ENCODE peak calls at places on chromosomes 6 and 20, in eight cellular contexts. G is heart left ventricle, O is bronchial epithelial cell, Q is fibroblast of the aortic adventitia, A is uterus, T is astrocyte, Z is choroid plexus epithelial cell, K is adrenal gland. X is an unnamed sample.

GRCh38 chr6:142722010-142722409 is 223.0 kb downstream of the HIVEP2 start:
- DNase-seq in G (no peak), K (no peak), T (no peak), A (no peak), Q (no peak), Z (no peak), O (no peak), X (no peak)

GRCh38 chr20:60219984-60220540 is 261.8 kb downstream of the CDH26 start:
- DNase-seq in A (no peak), K (no peak), Q (no peak), T (no peak), G (no peak), O (no peak), Z (no peak), X (peak; percentile 46)

GRCh38 chr6:54282186-54282585 is 26.1 kb upstream of the TINAG start:
- DNase-seq in O (peak; percentile 59), G (no peak), Q (peak; percentile 59), K (no peak), Z (peak; percentile 30), A (no peak), T (peak; percentile 86), X (peak; percentile 95)

GRCh38 chr20:24948939-24949679 is at the start of gene CST7:
- DNase-seq in Z (no peak), Q (no peak), A (no peak), O (no peak), T (peak; percentile 31), K (no peak), G (no peak), X (no peak)

GRCh38 chr6:151240861-151241642 is 1.3 kb downstream of the AKAP12 start:
- DNase-seq in T (peak; percentile 85), Z (peak; percentile 80), G (peak; percentile 43), Q (peak; percentile 85), K (peak; percentile 25), A (peak; percentile 62), O (peak; percentile 58), X (peak; percentile 67)

GRCh38 chr6:121523628-121524027 is 88.2 kb downstream of the GJA1 start:
- DNase-seq in O (no peak), G (no peak), K (no peak), A (no peak), T (peak; percentile 27), Z (peak; percentile 88), Q (peak; percentile 16), X (no peak)

GRCh38 chr6:20921533-20921932 is 387.3 kb downstream of the CDKAL1 start:
- DNase-seq in O (no peak), Z (no peak), A (no peak), Q (peak; percentile 89), G (no peak), K (no peak), T (peak; percentile 44), X (peak; percentile 76)

GRCh38 chr6:90940812-90941481 is 354.1 kb upstream of the MAP3K7 start:
- DNase-seq in G (no peak), A (no peak), K (no peak), T (peak; percentile 45), Z (peak; percentile 83), Q (peak; percentile 61), O (peak; percentile 81), X (peak; percentile 56)

GRCh38 chr6:33746036-33746600 is 587 bp downstream of the IP6K3 start:
- DNase-seq in K (no peak), O (peak; percentile 29), A (peak; percentile 81), T (peak; percentile 21), G (peak; percentile 70), Z (peak; percentile 76), Q (no peak), X (peak; percentile 54)

GRCh38 chr6:10535198-10535597 is 14.0 kb downstream of the GCNT2 start:
- DNase-seq in G (no peak), Q (no peak), K (no peak), A (no peak), T (no peak), O (no peak), Z (no peak), X (no peak)

GRCh38 chr6:112833546-112834215 is 486.6 kb downstream of the RFPL4B start:
- DNase-seq in T (peak; percentile 61), K (no peak), G (no peak), O (peak; percentile 5), Q (peak; percentile 36), Z (peak; percentile 36), A (no peak), X (no peak)

GRCh38 chr20:24419786-24420185 is 49.6 kb upstream of the SYNDIG1 start:
- DNase-seq in T (no peak), O (no peak), Q (no peak), G (no peak), A (no peak), K (no peak), Z (no peak), X (no peak)

GRCh38 chr20:45611054-45611453 is 18.5 kb upstream of the WFDC10A start:
- DNase-seq in A (no peak), Z (peak; percentile 77), T (peak; percentile 86), G (no peak), Q (peak; percentile 18), K (no peak), O (peak; percentile 93), X (peak; percentile 94)

GRCh38 chr6:108186226-108186625 is 20.4 kb downstream of the NR2E1 start:
- DNase-seq in G (no peak), O (peak; percentile 22), Q (no peak), K (no peak), T (no peak), A (no peak), Z (no peak), X (no peak)

GRCh38 chr20:62523473-62524203 is 47.8 kb upstream of the GATA5 start:
- DNase-seq in O (no peak), K (no peak), A (no peak), Q (no peak), Z (no peak), T (no peak), G (no peak), X (no peak)

DNA sequence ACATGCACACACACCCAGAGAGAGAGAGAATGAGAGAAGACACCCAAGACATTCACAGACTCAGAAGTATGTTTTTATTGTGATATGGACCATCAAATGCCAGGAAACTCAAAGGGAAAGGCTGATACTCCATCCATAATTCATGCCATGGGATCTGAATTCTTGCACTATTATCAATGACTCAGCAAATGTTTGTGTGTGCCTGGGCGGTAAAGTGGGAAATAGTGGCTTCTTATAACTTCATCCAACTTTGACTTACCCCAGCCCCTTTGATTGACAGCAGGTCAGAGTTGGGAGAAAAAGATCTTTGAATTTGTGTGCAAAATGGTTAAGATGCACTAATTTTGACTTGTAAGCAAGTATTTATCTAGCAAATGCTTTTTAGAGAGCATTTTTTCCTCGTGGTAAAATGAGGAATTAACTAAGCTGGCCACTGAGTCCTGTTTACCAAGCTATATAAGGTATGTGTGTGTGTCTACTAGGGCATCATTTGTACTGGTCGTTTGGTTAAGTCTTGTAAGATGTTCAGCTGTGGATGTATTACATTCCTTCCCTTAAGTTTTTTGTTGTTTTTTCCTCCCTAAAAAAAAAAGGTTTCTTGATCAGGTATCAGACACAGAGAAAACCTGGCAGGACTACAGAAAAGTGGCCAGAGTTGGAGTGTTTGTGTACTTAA is 3.1 kb upstream of the CCN2 start:
- DNase-seq in O (no peak), T (peak; percentile 79), G (no peak), Q (peak; percentile 75), K (no peak), Z (peak; percentile 65), A (no peak), X (peak; percentile 18)
- H3K4me3 ChIP-seq in O (no peak overlapping the region), T (peak overlapping the region; percentile 21), G (no peak overlapping the region), Q (no peak overlapping the region), K (no peak overlapping the region), Z (no peak overlapping the region), A (peak overlapping the region; percentile 1), X (no peak overlapping the region)

GRCh38 chr6:170572704-170573466 is 11.6 kb downstream of the PDCD2 start:
- DNase-seq in A (no peak), T (no peak), K (no peak), O (no peak), Q (no peak), Z (no peak), G (no peak), X (no peak)

GRCh38 chr6:170578909-170579308 is 5.5 kb downstream of the PDCD2 start:
- DNase-seq in K (no peak), A (no peak), Z (no peak), T (no peak), G (no peak), O (no peak), Q (no peak), X (no peak)

GRCh38 chr6:170575250-170575649 is 9.2 kb downstream of the PDCD2 start:
- DNase-seq in A (no peak), K (no peak), Z (peak; percentile 50), T (no peak), G (no peak), Q (peak; percentile 8), O (peak; percentile 24), X (peak; percentile 29)
- TF ChIP-seq CTCF in A (no peak), K (no peak), Z (peak; percentile 69), T (peak; percentile 18), G (no peak), Q (peak; percentile 22), O (no peak), X (peak; percentile 42)

GRCh38 chr20:35260426-35260825 is 17.5 kb downstream of the MMP24OS start:
- DNase-seq in Q (no peak), T (no peak), A (no peak), G (no peak), O (no peak), Z (no peak), K (no peak), X (no peak)

GRCh38 chr20:35269055-35269781 is 8.7 kb downstream of the MMP24OS start:
- DNase-seq in G (peak; percentile 54), A (peak; percentile 61), Z (peak; percentile 76), K (peak; percentile 55), Q (peak; percentile 64), O (peak; percentile 39), T (peak; percentile 29), X (peak; percentile 58)

GRCh38 chr20:35264755-35265154 is 13.2 kb downstream of the MMP24OS start:
- DNase-seq in T (peak; percentile 33), G (no peak), O (peak; percentile 60), K (no peak), Z (peak; percentile 45), A (no peak), Q (no peak), X (no peak)

GRCh38 chr20:35267092-35267491 is 10.8 kb downstream of the MMP24OS start:
- DNase-seq in K (no peak), A (no peak), O (no peak), G (no peak), T (no peak), Q (no peak), Z (no peak), X (no peak)

DNA sequence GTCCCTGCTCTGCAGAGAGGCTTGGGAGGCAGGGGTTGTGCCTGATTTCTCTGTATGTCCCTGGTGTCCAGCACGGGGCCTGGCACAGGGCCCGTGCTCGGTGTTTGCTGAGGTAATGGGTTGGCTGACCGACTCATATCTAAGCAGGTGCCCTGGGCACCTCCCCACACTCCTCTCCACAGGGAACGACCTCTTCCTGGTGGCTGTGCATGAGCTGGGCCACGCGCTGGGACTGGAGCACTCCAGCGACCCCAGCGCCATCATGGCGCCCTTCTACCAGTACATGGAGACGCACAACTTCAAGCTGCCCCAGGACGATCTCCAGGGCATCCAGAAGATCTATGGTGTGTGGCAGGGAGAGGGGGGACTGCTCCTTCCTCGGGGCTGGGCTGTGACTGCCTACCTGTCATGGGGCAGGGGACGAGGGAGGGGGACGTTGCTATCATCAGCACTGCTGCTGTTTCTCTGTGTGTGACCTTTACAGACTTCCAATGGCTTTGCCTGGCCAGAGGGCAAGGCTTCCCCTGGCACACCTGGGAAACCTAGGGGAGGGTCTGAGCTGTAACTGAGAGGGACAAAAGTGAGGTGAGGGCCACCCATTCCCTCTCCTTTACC is 14.2 kb downstream of the MMP24OS start:
- DNase-seq in G (no peak), Q (no peak), A (no peak), K (no peak), T (no peak), Z (no peak), O (no peak), X (no peak)
- H3K4me3 ChIP-seq in G (no peak overlapping the region), Q (no peak overlapping the region), A (no peak overlapping the region), K (no peak overlapping the region), T (no peak overlapping the region), Z (no peak overlapping the region), O (no peak overlapping the region), X (no peak overlapping the region)

GRCh38 chr6:129893513-129894098 is 32.5 kb upstream of the TMEM244 start:
- DNase-seq in Z (peak; percentile 69), T (peak; percentile 20), K (no peak), Q (peak; percentile 66), A (no peak), G (no peak), O (peak; percentile 57), X (peak; percentile 66)
- TF ChIP-seq CTCF in Z (peak; percentile 43), T (peak; percentile 43), K (no peak), Q (peak; percentile 43), A (no peak), G (peak; percentile 23), O (peak; percentile 26), X (peak; percentile 41)